ENCODE peak calls at places on chromosome 3, in ten cellular contexts. One of them, this sample, is unnamed.

GRCh38 chr3:55065331-55065730 is 137.5 kb upstream of the LRTM1 start:
- DNase-seq in transverse colon: no peak
- DNase-seq in IMR-90: no peak
- DNase-seq in spleen: no peak
- DNase-seq in tibial nerve: no peak
- DNase-seq in stomach: no peak
- DNase-seq in HepG2: no peak
- DNase-seq in HCT116: no peak
- DNase-seq in suprapubic skin: no peak
- DNase-seq in uterus: no peak
- DNase-seq in this sample: no peak

GRCh38 chr3:23682646-23683045 is 123.1 kb upstream of the UBE2E1 start:
- DNase-seq in transverse colon: no peak
- DNase-seq in IMR-90: no peak
- DNase-seq in spleen: no peak
- DNase-seq in tibial nerve: no peak
- DNase-seq in stomach: no peak
- DNase-seq in HepG2: no peak
- DNase-seq in HCT116: no peak
- DNase-seq in suprapubic skin: no peak
- DNase-seq in uterus: no peak
- DNase-seq in this sample: no peak

GRCh38 chr3:41450416-41451231 is 251.3 kb downstream of the CTNNB1 start:
- DNase-seq in transverse colon: peak; percentile 12
- DNase-seq in IMR-90: no peak
- DNase-seq in spleen: no peak
- DNase-seq in tibial nerve: no peak
- DNase-seq in stomach: no peak
- DNase-seq in HepG2: no peak
- DNase-seq in HCT116: no peak
- DNase-seq in suprapubic skin: no peak
- DNase-seq in uterus: no peak
- DNase-seq in this sample: no peak

GRCh38 chr3:142987080-142987700 is 14.2 kb upstream of the U2SURP start:
- DNase-seq in transverse colon: no peak
- DNase-seq in IMR-90: peak; percentile 55
- DNase-seq in spleen: no peak
- DNase-seq in tibial nerve: no peak
- DNase-seq in stomach: no peak
- DNase-seq in HepG2: peak; percentile 18
- DNase-seq in HCT116: no peak
- DNase-seq in suprapubic skin: no peak
- DNase-seq in uterus: no peak
- DNase-seq in this sample: peak; percentile 68

GRCh38 chr3:46664188-46664970 is 29.1 kb downstream of the ALS2CL start:
- DNase-seq in transverse colon: no peak
- DNase-seq in IMR-90: no peak
- DNase-seq in spleen: peak; percentile 47
- DNase-seq in tibial nerve: no peak
- DNase-seq in stomach: peak; percentile 20
- DNase-seq in HepG2: no peak
- DNase-seq in HCT116: no peak
- DNase-seq in suprapubic skin: no peak
- DNase-seq in uterus: peak; percentile 5
- DNase-seq in this sample: no peak

GRCh38 chr3:42683875-42684593 is 1.3 kb upstream of the KLHL40 start:
- DNase-seq in transverse colon: peak; percentile 68
- DNase-seq in IMR-90: peak; percentile 97
- DNase-seq in spleen: no peak
- DNase-seq in tibial nerve: peak; percentile 45
- DNase-seq in stomach: peak; percentile 47
- DNase-seq in HepG2: peak; percentile 71
- DNase-seq in HCT116: peak; percentile 61
- DNase-seq in suprapubic skin: peak; percentile 89
- DNase-seq in uterus: peak; percentile 88
- DNase-seq in this sample: peak; percentile 17

GRCh38 chr3:58658508-58658907 is 8.1 kb downstream of the FAM3D start:
- DNase-seq in transverse colon: peak; percentile 14
- DNase-seq in IMR-90: no peak
- DNase-seq in spleen: no peak
- DNase-seq in tibial nerve: no peak
- DNase-seq in stomach: no peak
- DNase-seq in HepG2: no peak
- DNase-seq in HCT116: no peak
- DNase-seq in suprapubic skin: peak; percentile 10
- DNase-seq in uterus: no peak
- DNase-seq in this sample: no peak

GRCh38 chr3:29978036-29978435 is 628.4 kb upstream of the TGFBR2 start:
- DNase-seq in transverse colon: no peak
- DNase-seq in IMR-90: no peak
- DNase-seq in spleen: no peak
- DNase-seq in tibial nerve: no peak
- DNase-seq in stomach: no peak
- DNase-seq in HepG2: no peak
- DNase-seq in HCT116: no peak
- DNase-seq in suprapubic skin: no peak
- DNase-seq in uterus: no peak
- DNase-seq in this sample: no peak

GRCh38 chr3:25900171-25900570 is 110.3 kb downstream of the OXSM start:
- DNase-seq in transverse colon: no peak
- DNase-seq in IMR-90: no peak
- DNase-seq in spleen: no peak
- DNase-seq in tibial nerve: no peak
- DNase-seq in stomach: no peak
- DNase-seq in HepG2: no peak
- DNase-seq in HCT116: no peak
- DNase-seq in suprapubic skin: no peak
- DNase-seq in uterus: no peak
- DNase-seq in this sample: no peak

GRCh38 chr3:23271876-23272741 is 69.0 kb downstream of the UBE2E2 start:
- DNase-seq in transverse colon: no peak
- DNase-seq in IMR-90: no peak
- DNase-seq in spleen: peak; percentile 75
- DNase-seq in tibial nerve: no peak
- DNase-seq in stomach: no peak
- DNase-seq in HepG2: no peak
- DNase-seq in HCT116: no peak
- DNase-seq in suprapubic skin: no peak
- DNase-seq in uterus: no peak
- DNase-seq in this sample: no peak

GRCh38 chr3:41933154-41933676 is 28.7 kb downstream of the ULK4 start:
- DNase-seq in transverse colon: no peak
- DNase-seq in IMR-90: peak; percentile 78
- DNase-seq in spleen: no peak
- DNase-seq in tibial nerve: no peak
- DNase-seq in stomach: no peak
- DNase-seq in HepG2: no peak
- DNase-seq in HCT116: no peak
- DNase-seq in suprapubic skin: no peak
- DNase-seq in uterus: no peak
- DNase-seq in this sample: no peak

GRCh38 chr3:11643212-11644087 is at the start of gene VGLL4:
- DNase-seq in transverse colon: peak; percentile 86
- DNase-seq in IMR-90: peak; percentile 94
- DNase-seq in spleen: peak; percentile 95
- DNase-seq in tibial nerve: peak; percentile 71
- DNase-seq in stomach: peak; percentile 87
- DNase-seq in HepG2: peak; percentile 80
- DNase-seq in HCT116: peak; percentile 46
- DNase-seq in suprapubic skin: peak; percentile 92
- DNase-seq in uterus: peak; percentile 87
- DNase-seq in this sample: peak; percentile 77
- TF ChIP-seq POLR2A in transverse colon: peak; percentile 64
- TF ChIP-seq POLR2A in IMR-90: peak; percentile 93
- TF ChIP-seq POLR2A in spleen: peak; percentile 73
- TF ChIP-seq POLR2A in tibial nerve: peak; percentile 73
- TF ChIP-seq POLR2A in stomach: peak; percentile 11
- TF ChIP-seq POLR2A in HepG2: peak; percentile 83
- TF ChIP-seq POLR2A in HCT116: no peak
- TF ChIP-seq POLR2A in suprapubic skin: no peak
- TF ChIP-seq POLR2A in uterus: peak; percentile 72
- TF ChIP-seq POLR2A in this sample: peak; percentile 73

GRCh38 chr3:112132975-112133448 is at the start of gene GCSAM:
- DNase-seq in transverse colon: peak; percentile 58
- DNase-seq in IMR-90: no peak
- DNase-seq in spleen: peak; percentile 90
- DNase-seq in tibial nerve: peak; percentile 16
- DNase-seq in stomach: no peak
- DNase-seq in HepG2: no peak
- DNase-seq in HCT116: no peak
- DNase-seq in suprapubic skin: no peak
- DNase-seq in uterus: no peak
- DNase-seq in this sample: no peak
- TF ChIP-seq POLR2A in transverse colon: no peak
- TF ChIP-seq POLR2A in IMR-90: no peak
- TF ChIP-seq POLR2A in spleen: no peak
- TF ChIP-seq POLR2A in tibial nerve: no peak
- TF ChIP-seq POLR2A in stomach: no peak
- TF ChIP-seq POLR2A in HepG2: no peak
- TF ChIP-seq POLR2A in HCT116: no peak
- TF ChIP-seq POLR2A in suprapubic skin: no peak
- TF ChIP-seq POLR2A in uterus: no peak
- TF ChIP-seq POLR2A in this sample: no peak

DNA sequence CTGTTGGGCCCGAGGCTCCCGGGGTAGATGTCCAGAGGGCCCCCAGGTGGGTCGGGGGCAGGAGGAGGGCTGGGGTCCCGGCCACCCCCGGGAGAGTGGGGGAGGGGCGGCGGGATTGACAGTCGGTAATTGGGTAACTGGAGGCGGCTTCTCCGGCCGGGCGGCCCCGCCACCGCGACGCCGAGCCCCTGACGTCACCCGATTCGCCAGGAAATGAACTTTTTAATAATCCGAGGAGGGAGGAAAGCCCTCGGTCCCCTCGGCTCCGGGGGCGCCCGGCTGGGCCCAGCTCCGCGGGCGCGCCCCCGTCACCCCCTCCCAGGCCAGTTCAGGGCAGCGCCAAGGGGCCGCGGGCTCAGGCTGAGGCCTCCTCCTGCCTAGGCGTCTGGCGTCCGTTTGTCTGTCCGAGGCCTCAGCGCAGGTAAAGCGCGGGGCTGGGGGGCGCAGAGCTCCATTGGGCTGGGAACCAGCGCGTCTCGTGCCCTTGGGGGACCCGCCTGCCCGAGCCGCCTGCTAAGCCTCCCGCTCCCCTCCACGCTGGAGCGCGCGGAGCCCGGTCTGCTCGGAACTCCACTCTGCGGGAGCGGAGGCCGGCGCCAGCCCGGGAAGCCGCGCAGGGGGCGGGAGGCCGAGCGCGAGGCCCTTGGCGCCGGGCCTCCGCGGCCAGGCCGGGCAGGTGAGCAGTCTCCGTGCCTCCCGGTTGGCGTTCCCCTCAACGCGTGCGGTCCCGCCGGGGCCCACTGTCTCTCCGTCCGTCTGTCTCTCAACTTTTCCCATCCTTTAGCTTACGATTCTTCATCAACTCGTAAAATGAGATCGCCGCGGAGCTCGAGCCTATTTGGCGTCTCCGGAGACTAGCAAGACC is 3.8 kb downstream of the GATA2 start:
- DNase-seq in transverse colon: no peak
- DNase-seq in IMR-90: no peak
- DNase-seq in spleen: peak; percentile 79
- DNase-seq in tibial nerve: no peak
- DNase-seq in stomach: no peak
- DNase-seq in HepG2: peak; percentile 65
- DNase-seq in HCT116: peak; percentile 35
- DNase-seq in suprapubic skin: peak; percentile 69
- DNase-seq in uterus: peak; percentile 86
- DNase-seq in this sample: peak; percentile 86
- TF ChIP-seq POLR2A in transverse colon: no peak
- TF ChIP-seq POLR2A in IMR-90: no peak
- TF ChIP-seq POLR2A in spleen: no peak
- TF ChIP-seq POLR2A in tibial nerve: peak; percentile 10
- TF ChIP-seq POLR2A in stomach: no peak
- TF ChIP-seq POLR2A in HepG2: no peak
- TF ChIP-seq POLR2A in HCT116: no peak
- TF ChIP-seq POLR2A in suprapubic skin: no peak
- TF ChIP-seq POLR2A in uterus: peak; percentile 53
- TF ChIP-seq POLR2A in this sample: peak; percentile 63

GRCh38 chr3:126654571-126655393 is at the start of gene TXNRD3:
- DNase-seq in transverse colon: peak; percentile 87
- DNase-seq in IMR-90: peak; percentile 49
- DNase-seq in spleen: peak; percentile 91
- DNase-seq in tibial nerve: peak; percentile 68
- DNase-seq in stomach: peak; percentile 89
- DNase-seq in HepG2: peak; percentile 62
- DNase-seq in HCT116: peak; percentile 42
- DNase-seq in suprapubic skin: peak; percentile 80
- DNase-seq in uterus: peak; percentile 74
- DNase-seq in this sample: peak; percentile 69
- TF ChIP-seq POLR2A in transverse colon: peak; percentile 52
- TF ChIP-seq POLR2A in IMR-90: peak; percentile 64
- TF ChIP-seq POLR2A in spleen: peak; percentile 30
- TF ChIP-seq POLR2A in tibial nerve: peak; percentile 72
- TF ChIP-seq POLR2A in stomach: peak; percentile 29
- TF ChIP-seq POLR2A in HepG2: peak; percentile 81
- TF ChIP-seq POLR2A in HCT116: peak; percentile 80
- TF ChIP-seq POLR2A in suprapubic skin: no peak
- TF ChIP-seq POLR2A in uterus: peak; percentile 42
- TF ChIP-seq POLR2A in this sample: no peak

GRCh38 chr3:79985866-79986265 is 218.1 kb upstream of the ROBO1 start:
- DNase-seq in transverse colon: no peak
- DNase-seq in IMR-90: no peak
- DNase-seq in spleen: no peak
- DNase-seq in tibial nerve: no peak
- DNase-seq in stomach: no peak
- DNase-seq in HepG2: no peak
- DNase-seq in HCT116: no peak
- DNase-seq in suprapubic skin: no peak
- DNase-seq in uterus: no peak
- DNase-seq in this sample: no peak

GRCh38 chr3:79979990-79980389 is 212.2 kb upstream of the ROBO1 start:
- DNase-seq in transverse colon: no peak
- DNase-seq in IMR-90: no peak
- DNase-seq in spleen: no peak
- DNase-seq in tibial nerve: no peak
- DNase-seq in stomach: no peak
- DNase-seq in HepG2: no peak
- DNase-seq in HCT116: no peak
- DNase-seq in suprapubic skin: no peak
- DNase-seq in uterus: no peak
- DNase-seq in this sample: no peak

DNA sequence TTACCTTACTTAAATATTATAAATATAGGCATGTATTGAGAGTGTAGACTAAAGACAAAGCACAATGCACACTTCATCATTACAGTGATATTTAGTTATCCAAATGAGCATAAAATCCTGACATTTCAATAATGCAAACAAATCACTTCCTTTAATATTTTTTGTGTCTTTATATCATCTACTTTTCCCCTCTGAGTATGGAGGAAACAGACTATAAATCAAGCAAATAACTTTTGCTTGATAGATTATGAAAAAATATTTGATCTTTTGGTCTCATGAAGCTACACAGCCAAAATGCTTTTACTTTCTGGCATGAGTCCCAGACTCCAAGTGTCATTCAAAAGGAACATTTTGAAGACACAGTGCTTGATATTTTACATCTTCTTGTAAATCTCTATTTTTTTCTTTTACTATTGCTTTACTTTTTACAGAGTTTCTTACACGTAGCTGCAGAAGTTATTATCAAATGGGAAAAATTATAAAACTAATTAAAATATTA is 215.3 kb upstream of the ROBO1 start:
- DNase-seq in transverse colon: no peak
- DNase-seq in IMR-90: no peak
- DNase-seq in spleen: no peak
- DNase-seq in tibial nerve: no peak
- DNase-seq in stomach: no peak
- DNase-seq in HepG2: no peak
- DNase-seq in HCT116: no peak
- DNase-seq in suprapubic skin: no peak
- DNase-seq in uterus: no peak
- DNase-seq in this sample: no peak
- TF ChIP-seq POLR2A in transverse colon: no peak
- TF ChIP-seq POLR2A in IMR-90: no peak
- TF ChIP-seq POLR2A in spleen: no peak
- TF ChIP-seq POLR2A in tibial nerve: no peak
- TF ChIP-seq POLR2A in stomach: no peak
- TF ChIP-seq POLR2A in HepG2: no peak
- TF ChIP-seq POLR2A in HCT116: no peak
- TF ChIP-seq POLR2A in suprapubic skin: no peak
- TF ChIP-seq POLR2A in uterus: no peak
- TF ChIP-seq POLR2A in this sample: no peak